ENCODE peak calls at places on chromosome 21, in eight cellular contexts. One of them, this sample, is unnamed. For H3K9me3 and H3K4me1, the result is how much of the 10 kb centered on the place peaks cover.

GRCh38 chr21:28252923-28253322 is 739.8 kb downstream of the LTN1 start:
- DNase-seq in left ventricle myocardium inferior: no peak
- DNase-seq in endothelial cell of umbilical vein: no peak
- DNase-seq in lower lobe of right lung: no peak
- DNase-seq in mesenchymal stem cell: peak
- DNase-seq in esophagus squamous epithelium: no peak
- DNase-seq in breast epithelium: no peak
- DNase-seq in heart left ventricle: no peak
- DNase-seq in this sample: no peak

GRCh38 chr21:18810136-18810535 is 406.6 kb upstream of the TMPRSS15 start:
- DNase-seq in left ventricle myocardium inferior: no peak
- DNase-seq in lower lobe of right lung: no peak
- DNase-seq in endothelial cell of umbilical vein: no peak
- DNase-seq in heart left ventricle: no peak
- DNase-seq in mesenchymal stem cell: no peak
- DNase-seq in breast epithelium: no peak
- DNase-seq in esophagus squamous epithelium: no peak
- DNase-seq in this sample: no peak

GRCh38 chr21:14609274-14609673 is 63.2 kb upstream of the SAMSN1 start:
- DNase-seq in left ventricle myocardium inferior: no peak
- DNase-seq in heart left ventricle: no peak
- DNase-seq in breast epithelium: no peak
- DNase-seq in endothelial cell of umbilical vein: no peak
- DNase-seq in lower lobe of right lung: no peak
- DNase-seq in esophagus squamous epithelium: no peak
- DNase-seq in mesenchymal stem cell: no peak
- DNase-seq in this sample: no peak

GRCh38 chr21:36699026-36699545 is at the start of gene SIM2:
- DNase-seq in lower lobe of right lung: no peak
- DNase-seq in esophagus squamous epithelium: no peak
- DNase-seq in breast epithelium: no peak
- DNase-seq in mesenchymal stem cell: no peak
- DNase-seq in heart left ventricle: no peak
- DNase-seq in left ventricle myocardium inferior: no peak
- DNase-seq in endothelial cell of umbilical vein: no peak
- DNase-seq in this sample: no peak

GRCh38 chr21:26409735-26410134 is 163.4 kb downstream of the CYYR1 start:
- DNase-seq in breast epithelium: no peak
- DNase-seq in mesenchymal stem cell: no peak
- DNase-seq in esophagus squamous epithelium: no peak
- DNase-seq in left ventricle myocardium inferior: no peak
- DNase-seq in lower lobe of right lung: no peak
- DNase-seq in endothelial cell of umbilical vein: no peak
- DNase-seq in heart left ventricle: no peak
- DNase-seq in this sample: no peak

GRCh38 chr21:15625363-15625762 is 104.4 kb upstream of the USP25 start:
- DNase-seq in lower lobe of right lung: no peak
- DNase-seq in endothelial cell of umbilical vein: no peak
- DNase-seq in heart left ventricle: no peak
- DNase-seq in left ventricle myocardium inferior: no peak
- DNase-seq in mesenchymal stem cell: no peak
- DNase-seq in breast epithelium: no peak
- DNase-seq in esophagus squamous epithelium: no peak
- DNase-seq in this sample: no peak

GRCh38 chr21:24844672-24845071 is 762.6 kb downstream of the MRPL39 start:
- DNase-seq in endothelial cell of umbilical vein: no peak
- DNase-seq in mesenchymal stem cell: no peak
- DNase-seq in lower lobe of right lung: no peak
- DNase-seq in breast epithelium: no peak
- DNase-seq in heart left ventricle: peak
- DNase-seq in left ventricle myocardium inferior: no peak
- DNase-seq in esophagus squamous epithelium: no peak
- DNase-seq in this sample: no peak

GRCh38 chr21:23402929-23403520 is 2204.3 kb downstream of the MRPL39 start:
- DNase-seq in left ventricle myocardium inferior: no peak
- DNase-seq in lower lobe of right lung: no peak
- DNase-seq in breast epithelium: no peak
- DNase-seq in mesenchymal stem cell: no peak
- DNase-seq in esophagus squamous epithelium: no peak
- DNase-seq in endothelial cell of umbilical vein: no peak
- DNase-seq in heart left ventricle: no peak
- DNase-seq in this sample: no peak

GRCh38 chr21:17848228-17848627 is 29.1 kb upstream of the C21orf91 start:
- DNase-seq in breast epithelium: no peak
- DNase-seq in heart left ventricle: no peak
- DNase-seq in mesenchymal stem cell: peak
- DNase-seq in endothelial cell of umbilical vein: no peak
- DNase-seq in esophagus squamous epithelium: no peak
- DNase-seq in left ventricle myocardium inferior: peak
- DNase-seq in lower lobe of right lung: no peak
- DNase-seq in this sample: no peak

GRCh38 chr21:30446969-30447368 is 6.9 kb downstream of the KRTAP15-1 start:
- DNase-seq in heart left ventricle: no peak
- DNase-seq in left ventricle myocardium inferior: no peak
- DNase-seq in endothelial cell of umbilical vein: no peak
- DNase-seq in breast epithelium: no peak
- DNase-seq in mesenchymal stem cell: no peak
- DNase-seq in esophagus squamous epithelium: no peak
- DNase-seq in lower lobe of right lung: no peak
- DNase-seq in this sample: no peak

GRCh38 chr21:45934071-45934470 is 47.5 kb upstream of the COL6A1 start:
- DNase-seq in left ventricle myocardium inferior: no peak
- DNase-seq in mesenchymal stem cell: no peak
- DNase-seq in breast epithelium: no peak
- DNase-seq in lower lobe of right lung: no peak
- DNase-seq in endothelial cell of umbilical vein: no peak
- DNase-seq in esophagus squamous epithelium: no peak
- DNase-seq in heart left ventricle: no peak
- DNase-seq in this sample: no peak

GRCh38 chr21:45934570-45934969 is 47.0 kb upstream of the COL6A1 start:
- DNase-seq in left ventricle myocardium inferior: no peak
- DNase-seq in breast epithelium: no peak
- DNase-seq in endothelial cell of umbilical vein: no peak
- DNase-seq in mesenchymal stem cell: no peak
- DNase-seq in lower lobe of right lung: no peak
- DNase-seq in esophagus squamous epithelium: no peak
- DNase-seq in heart left ventricle: peak
- DNase-seq in this sample: no peak

GRCh38 chr21:45937721-45938452 is 43.7 kb upstream of the COL6A1 start:
- DNase-seq in breast epithelium: no peak
- DNase-seq in heart left ventricle: no peak
- DNase-seq in left ventricle myocardium inferior: no peak
- DNase-seq in endothelial cell of umbilical vein: no peak
- DNase-seq in esophagus squamous epithelium: no peak
- DNase-seq in lower lobe of right lung: no peak
- DNase-seq in mesenchymal stem cell: no peak
- DNase-seq in this sample: peak

GRCh38 chr21:45932922-45933502 is 48.6 kb upstream of the COL6A1 start:
- DNase-seq in esophagus squamous epithelium: no peak
- DNase-seq in heart left ventricle: peak
- DNase-seq in mesenchymal stem cell: no peak
- DNase-seq in left ventricle myocardium inferior: no peak
- DNase-seq in lower lobe of right lung: no peak
- DNase-seq in endothelial cell of umbilical vein: no peak
- DNase-seq in breast epithelium: no peak
- DNase-seq in this sample: no peak

GRCh38 chr21:45935628-45936027 is 45.9 kb upstream of the COL6A1 start:
- DNase-seq in endothelial cell of umbilical vein: no peak
- DNase-seq in lower lobe of right lung: no peak
- DNase-seq in breast epithelium: no peak
- DNase-seq in mesenchymal stem cell: peak
- DNase-seq in left ventricle myocardium inferior: no peak
- DNase-seq in heart left ventricle: no peak
- DNase-seq in esophagus squamous epithelium: no peak
- DNase-seq in this sample: no peak
- H3K9me3 ChIP-seq in endothelial cell of umbilical vein: under half
- H3K9me3 ChIP-seq in lower lobe of right lung: under half
- H3K9me3 ChIP-seq in breast epithelium: under half
- H3K9me3 ChIP-seq in mesenchymal stem cell: under half
- H3K9me3 ChIP-seq in left ventricle myocardium inferior: under half
- H3K9me3 ChIP-seq in heart left ventricle: under half
- H3K9me3 ChIP-seq in esophagus squamous epithelium: under half
- H3K9me3 ChIP-seq in this sample: under half

DNA sequence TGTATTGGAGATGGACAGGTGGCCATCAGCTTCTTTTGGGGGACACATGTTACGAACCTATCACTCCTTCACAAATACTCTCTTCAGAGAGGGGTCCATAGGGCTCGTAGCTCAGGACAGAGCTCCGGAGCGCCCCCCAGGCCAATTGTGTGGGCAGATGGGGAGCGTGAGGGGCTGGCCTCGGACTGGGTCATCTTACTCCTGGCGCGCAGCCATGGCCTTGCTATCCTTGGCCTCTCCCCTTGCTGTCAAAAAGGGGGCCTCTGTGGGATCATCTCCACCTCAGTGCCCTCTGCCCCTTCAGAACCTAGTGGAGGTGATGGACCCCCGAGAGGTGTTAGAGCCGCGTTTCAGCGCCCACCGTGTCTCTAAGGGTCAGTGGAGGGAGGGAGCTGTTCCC is 35.0 kb downstream of the ATP5PO start:
- DNase-seq in mesenchymal stem cell: no peak
- DNase-seq in breast epithelium: no peak
- DNase-seq in heart left ventricle: no peak
- DNase-seq in lower lobe of right lung: no peak
- DNase-seq in left ventricle myocardium inferior: no peak
- DNase-seq in esophagus squamous epithelium: no peak
- DNase-seq in endothelial cell of umbilical vein: no peak
- DNase-seq in this sample: no peak
- H3K4me1 ChIP-seq in mesenchymal stem cell: under half
- H3K4me1 ChIP-seq in breast epithelium: under half
- H3K4me1 ChIP-seq in heart left ventricle: under half
- H3K4me1 ChIP-seq in lower lobe of right lung: under half
- H3K4me1 ChIP-seq in left ventricle myocardium inferior: under half
- H3K4me1 ChIP-seq in esophagus squamous epithelium: under half
- H3K4me1 ChIP-seq in endothelial cell of umbilical vein: under half
- H3K4me1 ChIP-seq in this sample: under half

GRCh38 chr21:44456207-44456914 is 1.1 kb downstream of the LRRC3 start:
- DNase-seq in lower lobe of right lung: peak
- DNase-seq in heart left ventricle: no peak
- DNase-seq in breast epithelium: peak
- DNase-seq in left ventricle myocardium inferior: no peak
- DNase-seq in mesenchymal stem cell: no peak
- DNase-seq in esophagus squamous epithelium: no peak
- DNase-seq in endothelial cell of umbilical vein: peak
- DNase-seq in this sample: peak
- H3K4me3 ChIP-seq in lower lobe of right lung: peak
- H3K4me3 ChIP-seq in heart left ventricle: peak
- H3K4me3 ChIP-seq in breast epithelium: peak
- H3K4me3 ChIP-seq in left ventricle myocardium inferior: peak
- H3K4me3 ChIP-seq in mesenchymal stem cell: peak
- H3K4me3 ChIP-seq in esophagus squamous epithelium: peak
- H3K4me3 ChIP-seq in endothelial cell of umbilical vein: peak
- H3K4me3 ChIP-seq in this sample: peak

GRCh38 chr21:41685511-41686149 is 81.2 kb downstream of the RIPK4 start:
- DNase-seq in breast epithelium: no peak
- DNase-seq in endothelial cell of umbilical vein: no peak
- DNase-seq in heart left ventricle: no peak
- DNase-seq in lower lobe of right lung: no peak
- DNase-seq in mesenchymal stem cell: no peak
- DNase-seq in left ventricle myocardium inferior: no peak
- DNase-seq in esophagus squamous epithelium: no peak
- DNase-seq in this sample: no peak
- H3K9me3 ChIP-seq in breast epithelium: under half
- H3K9me3 ChIP-seq in endothelial cell of umbilical vein: under half
- H3K9me3 ChIP-seq in heart left ventricle: under half
- H3K9me3 ChIP-seq in lower lobe of right lung: under half
- H3K9me3 ChIP-seq in mesenchymal stem cell: under half
- H3K9me3 ChIP-seq in left ventricle myocardium inferior: under half
- H3K9me3 ChIP-seq in esophagus squamous epithelium: under half
- H3K9me3 ChIP-seq in this sample: under half

GRCh38 chr21:39804264-39804663 is 59.3 kb downstream of the IGSF5 start:
- DNase-seq in endothelial cell of umbilical vein: no peak
- DNase-seq in mesenchymal stem cell: no peak
- DNase-seq in lower lobe of right lung: no peak
- DNase-seq in left ventricle myocardium inferior: no peak
- DNase-seq in heart left ventricle: no peak
- DNase-seq in esophagus squamous epithelium: no peak
- DNase-seq in breast epithelium: no peak
- DNase-seq in this sample: no peak

GRCh38 chr21:39803393-39803792 is 58.4 kb downstream of the IGSF5 start:
- DNase-seq in mesenchymal stem cell: no peak
- DNase-seq in lower lobe of right lung: no peak
- DNase-seq in heart left ventricle: no peak
- DNase-seq in esophagus squamous epithelium: no peak
- DNase-seq in breast epithelium: no peak
- DNase-seq in endothelial cell of umbilical vein: no peak
- DNase-seq in left ventricle myocardium inferior: no peak
- DNase-seq in this sample: no peak

GRCh38 chr21:39802226-39802625 is 57.2 kb downstream of the IGSF5 start:
- DNase-seq in endothelial cell of umbilical vein: no peak
- DNase-seq in esophagus squamous epithelium: no peak
- DNase-seq in mesenchymal stem cell: no peak
- DNase-seq in left ventricle myocardium inferior: no peak
- DNase-seq in lower lobe of right lung: no peak
- DNase-seq in heart left ventricle: no peak
- DNase-seq in breast epithelium: no peak
- DNase-seq in this sample: no peak

GRCh38 chr21:39799178-39799577 is 54.2 kb downstream of the IGSF5 start:
- DNase-seq in endothelial cell of umbilical vein: no peak
- DNase-seq in left ventricle myocardium inferior: peak
- DNase-seq in breast epithelium: no peak
- DNase-seq in mesenchymal stem cell: no peak
- DNase-seq in heart left ventricle: peak
- DNase-seq in lower lobe of right lung: no peak
- DNase-seq in esophagus squamous epithelium: no peak
- DNase-seq in this sample: no peak
- H3K4me1 ChIP-seq in endothelial cell of umbilical vein: under half
- H3K4me1 ChIP-seq in left ventricle myocardium inferior: under half
- H3K4me1 ChIP-seq in breast epithelium: under half
- H3K4me1 ChIP-seq in mesenchymal stem cell: under half
- H3K4me1 ChIP-seq in heart left ventricle: under half
- H3K4me1 ChIP-seq in lower lobe of right lung: under half
- H3K4me1 ChIP-seq in esophagus squamous epithelium: under half
- H3K4me1 ChIP-seq in this sample: under half

GRCh38 chr21:35045539-35046222 is 3.4 kb downstream of the RUNX1 start:
- DNase-seq in lower lobe of right lung: no peak
- DNase-seq in mesenchymal stem cell: no peak
- DNase-seq in endothelial cell of umbilical vein: no peak
- DNase-seq in left ventricle myocardium inferior: no peak
- DNase-seq in esophagus squamous epithelium: no peak
- DNase-seq in breast epithelium: no peak
- DNase-seq in heart left ventricle: no peak
- DNase-seq in this sample: no peak
- H3K4me3 ChIP-seq in lower lobe of right lung: peak
- H3K4me3 ChIP-seq in mesenchymal stem cell: no peak
- H3K4me3 ChIP-seq in endothelial cell of umbilical vein: no peak
- H3K4me3 ChIP-seq in left ventricle myocardium inferior: no peak
- H3K4me3 ChIP-seq in esophagus squamous epithelium: peak
- H3K4me3 ChIP-seq in breast epithelium: no peak
- H3K4me3 ChIP-seq in heart left ventricle: no peak
- H3K4me3 ChIP-seq in this sample: no peak

GRCh38 chr21:40178726-40179125 is 311.5 kb downstream of the PCP4 start:
- DNase-seq in breast epithelium: no peak
- DNase-seq in heart left ventricle: no peak
- DNase-seq in lower lobe of right lung: no peak
- DNase-seq in esophagus squamous epithelium: no peak
- DNase-seq in endothelial cell of umbilical vein: no peak
- DNase-seq in mesenchymal stem cell: no peak
- DNase-seq in left ventricle myocardium inferior: no peak
- DNase-seq in this sample: no peak
- H3K9me3 ChIP-seq in breast epithelium: under half
- H3K9me3 ChIP-seq in heart left ventricle: under half
- H3K9me3 ChIP-seq in lower lobe of right lung: under half
- H3K9me3 ChIP-seq in esophagus squamous epithelium: under half
- H3K9me3 ChIP-seq in endothelial cell of umbilical vein: under half
- H3K9me3 ChIP-seq in mesenchymal stem cell: under half
- H3K9me3 ChIP-seq in left ventricle myocardium inferior: under half
- H3K9me3 ChIP-seq in this sample: under half